ENCODE peak calls at places on chromosomes 3 and 15, in ten cellular contexts. X is PC-3, J is fibroblast of lung, F is GM23248, I is GM12878, U is hepatocyte, G is MM.1S, E is endothelial cell of umbilical vein, B is HCT116, T is mammary epithelial cell. R is an unnamed sample.

GRCh38 chr3:8869613-8870012 is 93.7 kb downstream of the RAD18 start:
- DNase-seq in X (peak; percentile 99), J (peak; percentile 100), F (peak; percentile 95), I (no peak), U (peak; percentile 65), G (no peak), E (peak; percentile 71), B (peak; percentile 80), T (peak; percentile 99), R (peak; percentile 70)

GRCh38 chr3:115800489-115801080 is 177.3 kb downstream of the GAP43 start:
- DNase-seq in X (peak; percentile 97), J (peak; percentile 84), F (peak; percentile 92), I (no peak), U (no peak), G (no peak), E (no peak), B (no peak), T (peak; percentile 74), R (peak; percentile 86)

GRCh38 chr15:60507596-60508424 is 28.9 kb upstream of the ICE2 start:
- DNase-seq in X (peak; percentile 72), J (peak; percentile 57), F (peak; percentile 74), I (peak; percentile 83), U (peak; percentile 61), G (peak; percentile 82), E (peak; percentile 80), B (peak; percentile 54), T (peak; percentile 68), R (peak; percentile 45)

GRCh38 chr3:48759071-48759470 is 42.0 kb upstream of the IP6K2 start:
- DNase-seq in X (no peak), J (no peak), F (no peak), I (no peak), U (no peak), G (no peak), E (no peak), B (no peak), T (no peak), R (no peak)

GRCh38 chr3:165254812-165255211 is 58.6 kb upstream of the SLITRK3 start:
- DNase-seq in X (peak; percentile 69), J (peak; percentile 34), F (peak; percentile 0), I (no peak), U (peak; percentile 51), G (peak; percentile 79), E (no peak), B (peak; percentile 39), T (no peak), R (peak; percentile 11)

GRCh38 chr3:37174532-37175126 is at the start of gene LRRFIP2:
- DNase-seq in X (peak; percentile 85), J (peak; percentile 90), F (peak; percentile 89), I (peak; percentile 51), U (no peak), G (peak; percentile 24), E (peak; percentile 76), B (no peak), T (peak; percentile 87), R (peak; percentile 87)

GRCh38 chr3:158789592-158789991 is 12.3 kb upstream of the MFSD1 start:
- DNase-seq in X (peak; percentile 75), J (peak; percentile 60), F (peak; percentile 67), I (no peak), U (peak; percentile 46), G (peak; percentile 46), E (peak; percentile 75), B (no peak), T (peak; percentile 43), R (peak; percentile 64)

GRCh38 chr15:71826196-71826595 is 15.8 kb downstream of the NR2E3 start:
- DNase-seq in X (no peak), J (no peak), F (no peak), I (no peak), U (no peak), G (no peak), E (no peak), B (no peak), T (no peak), R (no peak)

GRCh38 chr3:127639173-127640030 is 10.4 kb downstream of the PODXL2 start:
- DNase-seq in X (peak; percentile 37), J (peak; percentile 33), F (peak; percentile 70), I (no peak), U (no peak), G (no peak), E (no peak), B (no peak), T (peak; percentile 65), R (peak; percentile 75)

GRCh38 chr3:53194218-53195065 is 33.4 kb downstream of the PRKCD start:
- DNase-seq in X (peak; percentile 55), J (peak; percentile 47), F (peak; percentile 5), I (no peak), U (no peak), G (no peak), E (peak; percentile 39), B (no peak), T (no peak), R (no peak)

GRCh38 chr3:6508410-6508759 is 352.5 kb upstream of the GRM7 start:
- DNase-seq in X (no peak), J (no peak), F (no peak), I (no peak), U (no peak), G (no peak), E (no peak), B (no peak), T (no peak), R (no peak)

GRCh38 chr3:149783576-149783975 is 8.8 kb downstream of the ANKUB1 start:
- DNase-seq in X (peak; percentile 61), J (peak; percentile 91), F (peak; percentile 65), I (no peak), U (no peak), G (no peak), E (peak; percentile 33), B (no peak), T (peak; percentile 33), R (peak; percentile 79)

GRCh38 chr3:159417761-159418160 is 570.9 kb upstream of the IL12A start:
- DNase-seq in X (peak; percentile 27), J (peak; percentile 63), F (peak; percentile 18), I (no peak), U (no peak), G (no peak), E (no peak), B (no peak), T (no peak), R (peak; percentile 57)

GRCh38 chr15:67403428-67403827 is 117.5 kb upstream of the C15orf61 start:
- DNase-seq in X (no peak), J (no peak), F (no peak), I (no peak), U (no peak), G (no peak), E (no peak), B (no peak), T (no peak), R (no peak)

GRCh38 chr3:173584834-173585831 is 187.6 kb downstream of the NLGN1 start:
- DNase-seq in X (peak; percentile 39), J (peak; percentile 79), F (peak; percentile 86), I (no peak), U (peak; percentile 65), G (peak; percentile 11), E (peak; percentile 69), B (no peak), T (no peak), R (peak; percentile 17)

GRCh38 chr15:95259965-95260364 is 1028.6 kb downstream of the MCTP2 start:
- DNase-seq in X (no peak), J (peak; percentile 40), F (no peak), I (no peak), U (no peak), G (no peak), E (peak; percentile 93), B (no peak), T (peak; percentile 78), R (no peak)

GRCh38 chr15:75840659-75841058 is 2.6 kb upstream of the UBE2Q2 start:
- DNase-seq in X (peak; percentile 19), J (peak; percentile 71), F (peak; percentile 67), I (no peak), U (peak; percentile 75), G (no peak), E (peak; percentile 74), B (no peak), T (no peak), R (no peak)

GRCh38 chr15:98999233-98999632 is 8.4 kb downstream of the PGPEP1L start:
- DNase-seq in X (no peak), J (no peak), F (no peak), I (no peak), U (no peak), G (no peak), E (no peak), B (no peak), T (no peak), R (no peak)

GRCh38 chr3:152272771-152273242 is 4.1 kb downstream of the MBNL1 start:
- DNase-seq in X (peak; percentile 56), J (peak; percentile 90), F (peak; percentile 87), I (no peak), U (no peak), G (no peak), E (peak; percentile 87), B (no peak), T (peak; percentile 65), R (no peak)

GRCh38 chr3:77039606-77040553 is at the start of gene ROBO2:
- DNase-seq in X (no peak), J (peak; percentile 33), F (peak; percentile 49), I (no peak), U (peak; percentile 80), G (no peak), E (no peak), B (no peak), T (peak; percentile 2), R (no peak)
- TF ChIP-seq EZH2 in X (no peak), J (peak; percentile 39), F (peak; percentile 21), I (no peak), U (no peak), G (no peak), E (no peak), B (no peak), T (no peak), R (no peak)

GRCh38 chr3:177211503-177212277 is 14.4 kb upstream of the TBL1XR1 start:
- DNase-seq in X (peak; percentile 48), J (no peak), F (no peak), I (no peak), U (peak; percentile 70), G (no peak), E (no peak), B (no peak), T (no peak), R (no peak)
- H3K4me2 ChIP-seq in X (no peak overlapping the region), J (no peak overlapping the region), F (no peak overlapping the region), I (no peak overlapping the region), U (no peak overlapping the region), G (no peak overlapping the region), E (no peak overlapping the region), B (no peak overlapping the region), T (no peak overlapping the region), R (no peak overlapping the region)

GRCh38 chr15:24678485-24678884 is 2.9 kb downstream of the NPAP1 start:
- DNase-seq in X (no peak), J (no peak), F (no peak), I (no peak), U (no peak), G (no peak), E (no peak), B (no peak), T (no peak), R (no peak)
- TF ChIP-seq EZH2 in X (no peak), J (no peak), F (no peak), I (no peak), U (no peak), G (no peak), E (no peak), B (no peak), T (no peak), R (no peak)

DNA sequence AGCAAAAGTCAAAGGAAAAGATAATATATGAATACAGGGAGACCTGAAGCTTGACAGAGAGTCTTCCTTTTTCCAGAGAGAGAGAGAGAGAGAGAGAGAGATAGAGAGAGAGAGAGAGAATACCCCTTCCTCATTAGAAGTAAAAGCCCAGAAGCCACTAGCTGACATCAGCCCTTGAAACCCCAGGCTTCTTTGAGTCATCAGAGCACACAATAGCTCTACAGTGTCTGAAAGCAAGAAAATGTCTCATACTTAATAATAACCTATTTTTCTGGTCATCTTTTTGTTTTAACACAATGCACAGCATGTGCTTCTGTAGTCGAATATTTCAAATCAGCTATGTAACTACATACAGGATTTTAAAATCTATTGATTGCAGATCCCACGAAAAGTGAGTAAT is 109.2 kb upstream of the NANOGP8 start:
- DNase-seq in X (no peak), J (peak; percentile 30), F (peak; percentile 41), I (no peak), U (no peak), G (no peak), E (no peak), B (no peak), T (peak; percentile 44), R (no peak)
- H3K4me2 ChIP-seq in X (no peak overlapping the region), J (no peak overlapping the region), F (no peak overlapping the region), I (no peak overlapping the region), U (no peak overlapping the region), G (no peak overlapping the region), E (no peak overlapping the region), B (no peak overlapping the region), T (no peak overlapping the region), R (no peak overlapping the region)

R was measured in PC-9.